ENCODE peak calls at places on chromosomes 13 and 19, in five cellular contexts. One of them, this sample, is unnamed.

GRCh38 chr13:30581582-30581981 is 36.1 kb upstream of the USPL1 start:
- DNase-seq in astrocyte of the spinal cord: no peak
- DNase-seq in fibroblast of pulmonary artery: peak
- DNase-seq in CD8-positive, alpha-beta T cell: no peak
- DNase-seq in HFF-Myc: no peak
- DNase-seq in this sample: no peak

GRCh38 chr19:58274771-58275199 is 4.0 kb upstream of the ZNF8 start:
- DNase-seq in astrocyte of the spinal cord: peak
- DNase-seq in fibroblast of pulmonary artery: peak
- DNase-seq in CD8-positive, alpha-beta T cell: no peak
- DNase-seq in HFF-Myc: no peak
- DNase-seq in this sample: no peak

GRCh38 chr19:50266896-50267295 is 62.3 kb downstream of the KCNC3 start:
- DNase-seq in astrocyte of the spinal cord: no peak
- DNase-seq in fibroblast of pulmonary artery: no peak
- DNase-seq in CD8-positive, alpha-beta T cell: no peak
- DNase-seq in HFF-Myc: no peak
- DNase-seq in this sample: no peak

GRCh38 chr19:31119951-31120690 is 229.1 kb downstream of the TSHZ3 start:
- DNase-seq in astrocyte of the spinal cord: peak
- DNase-seq in fibroblast of pulmonary artery: no peak
- DNase-seq in CD8-positive, alpha-beta T cell: no peak
- DNase-seq in HFF-Myc: no peak
- DNase-seq in this sample: no peak

GRCh38 chr13:78997902-78998654 is 339.1 kb upstream of the OBI1 start:
- DNase-seq in astrocyte of the spinal cord: no peak
- DNase-seq in fibroblast of pulmonary artery: no peak
- DNase-seq in CD8-positive, alpha-beta T cell: no peak
- DNase-seq in HFF-Myc: no peak
- DNase-seq in this sample: no peak

GRCh38 chr13:110232756-110233155 is 74.2 kb downstream of the COL4A1 start:
- DNase-seq in astrocyte of the spinal cord: no peak
- DNase-seq in fibroblast of pulmonary artery: peak
- DNase-seq in CD8-positive, alpha-beta T cell: no peak
- DNase-seq in HFF-Myc: peak
- DNase-seq in this sample: no peak

GRCh38 chr13:97388385-97388784 is 45.6 kb upstream of the RAP2A start:
- DNase-seq in astrocyte of the spinal cord: no peak
- DNase-seq in fibroblast of pulmonary artery: no peak
- DNase-seq in CD8-positive, alpha-beta T cell: no peak
- DNase-seq in HFF-Myc: no peak
- DNase-seq in this sample: no peak

GRCh38 chr13:24923305-24923640 is 159.3 kb downstream of the RNF17 start:
- DNase-seq in astrocyte of the spinal cord: peak
- DNase-seq in fibroblast of pulmonary artery: peak
- DNase-seq in CD8-positive, alpha-beta T cell: no peak
- DNase-seq in HFF-Myc: no peak
- DNase-seq in this sample: peak

GRCh38 chr13:112791662-112792440 is 102.0 kb downstream of the ATP11A start:
- DNase-seq in astrocyte of the spinal cord: no peak
- DNase-seq in fibroblast of pulmonary artery: no peak
- DNase-seq in CD8-positive, alpha-beta T cell: no peak
- DNase-seq in HFF-Myc: no peak
- DNase-seq in this sample: no peak

GRCh38 chr13:25267715-25268114 is 19.6 kb downstream of the MTMR6 start:
- DNase-seq in astrocyte of the spinal cord: no peak
- DNase-seq in fibroblast of pulmonary artery: peak
- DNase-seq in CD8-positive, alpha-beta T cell: no peak
- DNase-seq in HFF-Myc: no peak
- DNase-seq in this sample: no peak

GRCh38 chr13:44854264-44855060 is 134.8 kb downstream of the NUFIP1 start:
- DNase-seq in astrocyte of the spinal cord: no peak
- DNase-seq in fibroblast of pulmonary artery: no peak
- DNase-seq in CD8-positive, alpha-beta T cell: no peak
- DNase-seq in HFF-Myc: no peak
- DNase-seq in this sample: no peak

DNA sequence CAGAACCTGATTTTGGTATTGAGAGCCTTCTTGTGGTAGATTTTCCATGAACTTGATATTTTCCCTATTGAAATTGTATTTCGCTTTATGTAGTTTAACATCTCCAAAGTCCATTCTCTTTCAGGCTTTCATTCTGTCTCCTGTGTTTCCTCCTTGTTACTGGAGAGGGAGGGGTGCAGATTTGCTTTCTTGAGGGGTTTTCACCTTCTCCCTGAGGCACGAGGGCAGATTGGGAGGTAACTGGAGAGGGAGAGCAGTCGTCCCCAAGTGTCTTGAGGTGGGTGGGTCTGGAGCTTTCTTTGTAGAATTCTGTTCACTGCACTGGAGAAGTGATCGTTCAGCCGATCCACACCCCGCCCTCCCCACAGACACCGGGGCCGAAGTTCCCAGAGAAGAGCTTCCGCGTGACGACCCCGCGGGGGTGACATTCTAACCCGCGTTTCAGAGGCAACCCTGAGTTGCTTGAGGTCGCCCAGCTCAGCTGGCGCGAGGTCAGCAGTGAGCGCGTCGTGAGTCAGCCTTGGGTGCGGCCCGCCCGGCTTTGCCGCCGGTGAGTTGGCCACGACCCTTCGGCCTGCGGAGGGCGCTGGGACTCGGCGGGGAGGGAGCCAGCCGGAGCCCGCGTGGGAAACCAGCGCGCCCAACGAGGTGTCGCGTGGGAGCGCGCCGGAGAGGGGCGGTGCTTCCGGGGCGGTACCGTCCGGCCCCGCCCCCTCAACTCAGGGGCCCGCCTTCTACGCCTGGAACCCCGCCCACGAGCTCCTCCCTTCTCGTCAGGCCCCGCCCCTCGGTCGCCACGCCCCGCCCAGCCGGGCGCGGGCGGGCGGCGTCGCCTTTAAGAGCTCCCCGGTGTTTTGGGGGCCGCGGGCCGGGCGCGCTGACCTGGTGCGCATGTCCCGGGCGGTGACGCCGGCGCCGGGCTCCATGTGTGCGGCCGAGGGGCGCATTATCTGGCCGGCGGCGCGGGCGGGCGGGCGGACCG is at the start of gene GATAD2A:
- DNase-seq in astrocyte of the spinal cord: peak
- DNase-seq in fibroblast of pulmonary artery: peak
- DNase-seq in CD8-positive, alpha-beta T cell: peak
- DNase-seq in HFF-Myc: peak
- DNase-seq in this sample: peak
- TF ChIP-seq CTCF in astrocyte of the spinal cord: no peak
- TF ChIP-seq CTCF in fibroblast of pulmonary artery: no peak
- TF ChIP-seq CTCF in CD8-positive, alpha-beta T cell: no peak
- TF ChIP-seq CTCF in HFF-Myc: no peak
- TF ChIP-seq CTCF in this sample: peak

GRCh38 chr19:38478273-38478971 is 44.9 kb downstream of the RYR1 start:
- DNase-seq in astrocyte of the spinal cord: no peak
- DNase-seq in fibroblast of pulmonary artery: peak
- DNase-seq in CD8-positive, alpha-beta T cell: no peak
- DNase-seq in HFF-Myc: no peak
- DNase-seq in this sample: no peak
- TF ChIP-seq CTCF in astrocyte of the spinal cord: no peak
- TF ChIP-seq CTCF in fibroblast of pulmonary artery: no peak
- TF ChIP-seq CTCF in CD8-positive, alpha-beta T cell: no peak
- TF ChIP-seq CTCF in HFF-Myc: peak
- TF ChIP-seq CTCF in this sample: no peak

GRCh38 chr13:99498304-99499161 is 2.7 kb upstream of the TM9SF2 start:
- DNase-seq in astrocyte of the spinal cord: peak
- DNase-seq in fibroblast of pulmonary artery: peak
- DNase-seq in CD8-positive, alpha-beta T cell: peak
- DNase-seq in HFF-Myc: peak
- DNase-seq in this sample: peak
- TF ChIP-seq CTCF in astrocyte of the spinal cord: no peak
- TF ChIP-seq CTCF in fibroblast of pulmonary artery: no peak
- TF ChIP-seq CTCF in CD8-positive, alpha-beta T cell: no peak
- TF ChIP-seq CTCF in HFF-Myc: no peak
- TF ChIP-seq CTCF in this sample: no peak

GRCh38 chr13:26628706-26629105 is 71.2 kb downstream of the WASF3 start:
- DNase-seq in astrocyte of the spinal cord: peak
- DNase-seq in fibroblast of pulmonary artery: peak
- DNase-seq in CD8-positive, alpha-beta T cell: no peak
- DNase-seq in HFF-Myc: no peak
- DNase-seq in this sample: no peak
- TF ChIP-seq CTCF in astrocyte of the spinal cord: peak
- TF ChIP-seq CTCF in fibroblast of pulmonary artery: peak
- TF ChIP-seq CTCF in CD8-positive, alpha-beta T cell: no peak
- TF ChIP-seq CTCF in HFF-Myc: peak
- TF ChIP-seq CTCF in this sample: peak

GRCh38 chr19:11597202-11598102 is at the start of gene ZNF627:
- DNase-seq in astrocyte of the spinal cord: peak
- DNase-seq in fibroblast of pulmonary artery: peak
- DNase-seq in CD8-positive, alpha-beta T cell: peak
- DNase-seq in HFF-Myc: peak
- DNase-seq in this sample: peak
- TF ChIP-seq CTCF in astrocyte of the spinal cord: peak
- TF ChIP-seq CTCF in fibroblast of pulmonary artery: peak
- TF ChIP-seq CTCF in CD8-positive, alpha-beta T cell: no peak
- TF ChIP-seq CTCF in HFF-Myc: no peak
- TF ChIP-seq CTCF in this sample: no peak

GRCh38 chr19:51779703-51780102 is 15.3 kb upstream of the FPR3 start:
- DNase-seq in astrocyte of the spinal cord: no peak
- DNase-seq in fibroblast of pulmonary artery: no peak
- DNase-seq in CD8-positive, alpha-beta T cell: no peak
- DNase-seq in HFF-Myc: no peak
- DNase-seq in this sample: no peak

GRCh38 chr19:51783373-51783772 is 11.6 kb upstream of the FPR3 start:
- DNase-seq in astrocyte of the spinal cord: no peak
- DNase-seq in fibroblast of pulmonary artery: peak
- DNase-seq in CD8-positive, alpha-beta T cell: no peak
- DNase-seq in HFF-Myc: no peak
- DNase-seq in this sample: no peak

GRCh38 chr19:51772977-51773376 is 12.0 kb downstream of the FPR2 start:
- DNase-seq in astrocyte of the spinal cord: no peak
- DNase-seq in fibroblast of pulmonary artery: no peak
- DNase-seq in CD8-positive, alpha-beta T cell: no peak
- DNase-seq in HFF-Myc: no peak
- DNase-seq in this sample: no peak

DNA sequence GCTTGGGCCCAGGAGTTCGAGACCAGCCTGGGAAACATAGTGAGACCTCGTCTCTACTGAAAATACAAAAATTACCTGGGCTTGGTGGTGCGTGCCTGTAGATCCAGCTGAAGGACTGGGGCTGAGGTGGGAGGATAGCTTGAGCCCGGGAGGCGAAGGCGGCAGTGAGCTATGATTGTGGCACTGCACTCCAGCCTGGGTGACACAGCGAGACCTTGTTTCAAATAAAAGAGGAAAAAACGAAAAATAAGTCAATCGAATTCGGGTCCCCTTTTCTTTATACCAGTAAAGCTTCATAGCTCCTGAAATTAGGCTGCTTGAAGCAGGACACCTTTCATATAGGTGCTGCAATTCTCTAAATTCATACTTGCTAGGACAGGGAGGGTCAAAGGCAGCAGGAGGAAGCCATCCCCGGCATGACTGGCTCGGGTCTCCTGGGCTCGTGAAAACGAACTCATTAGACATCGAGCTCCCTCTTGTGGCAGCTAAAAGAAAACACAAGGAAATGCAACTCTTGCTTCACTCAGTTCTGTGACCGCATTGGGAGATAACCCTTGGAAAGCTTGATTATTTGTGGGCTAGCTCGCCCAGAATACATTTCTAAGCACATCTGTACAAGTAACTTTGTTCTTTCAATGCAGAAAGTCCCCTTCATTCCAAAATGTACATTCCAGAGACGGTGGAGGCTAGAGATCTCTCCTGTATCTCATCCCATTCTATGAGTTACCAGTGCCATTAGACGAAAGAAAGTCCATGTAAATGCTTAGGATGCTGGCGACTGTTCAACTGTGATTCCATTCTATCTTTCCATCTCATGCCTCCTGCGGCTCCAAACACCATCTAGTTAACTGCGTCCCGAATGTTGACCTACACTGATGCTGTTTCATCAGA is 16.8 kb downstream of the FPR2 start:
- DNase-seq in astrocyte of the spinal cord: peak
- DNase-seq in fibroblast of pulmonary artery: peak
- DNase-seq in CD8-positive, alpha-beta T cell: peak
- DNase-seq in HFF-Myc: peak
- DNase-seq in this sample: peak
- TF ChIP-seq CTCF in astrocyte of the spinal cord: peak
- TF ChIP-seq CTCF in fibroblast of pulmonary artery: peak
- TF ChIP-seq CTCF in CD8-positive, alpha-beta T cell: peak
- TF ChIP-seq CTCF in HFF-Myc: peak
- TF ChIP-seq CTCF in this sample: peak

DNA sequence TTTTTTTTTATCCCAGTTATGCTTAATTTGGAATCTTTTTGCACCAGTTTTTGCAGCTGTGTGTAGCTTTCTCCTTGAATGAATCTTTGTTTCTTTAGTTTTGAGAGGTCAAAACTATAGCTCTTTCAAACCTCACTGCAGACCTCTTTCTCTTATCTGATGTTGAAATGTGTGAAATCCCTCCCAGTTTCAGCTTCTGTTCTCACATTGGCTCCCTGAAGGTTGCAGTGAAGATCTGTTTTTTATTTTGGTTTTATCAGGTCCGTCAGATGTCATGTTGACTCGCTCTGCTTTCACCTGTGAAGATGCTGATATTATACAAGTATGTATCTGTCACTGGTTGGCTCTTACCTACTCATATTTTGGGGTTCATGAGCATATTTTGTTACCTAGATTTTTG is 372.0 kb downstream of the RFC3 start:
- DNase-seq in astrocyte of the spinal cord: no peak
- DNase-seq in fibroblast of pulmonary artery: no peak
- DNase-seq in CD8-positive, alpha-beta T cell: no peak
- DNase-seq in HFF-Myc: no peak
- DNase-seq in this sample: no peak
- TF ChIP-seq CTCF in astrocyte of the spinal cord: no peak
- TF ChIP-seq CTCF in fibroblast of pulmonary artery: no peak
- TF ChIP-seq CTCF in CD8-positive, alpha-beta T cell: no peak
- TF ChIP-seq CTCF in HFF-Myc: no peak
- TF ChIP-seq CTCF in this sample: no peak

This sample was measured in AG09319.